ENCODE peak calls at places on chromosomes 13 and 19, in five cellular contexts. V is T-helper 1 cell, R is ascending aorta, T is iPS DF 6.9, Z is T follicular helper cell. L is an unnamed sample.

GRCh38 chr19:30856376-30856775 is 484.2 kb downstream of the ZNF536 start:
- DNase-seq in Z (no peak), V (no peak), T (no peak), R (no peak), L (no peak)

GRCh38 chr13:110457361-110457760 is 104.2 kb downstream of the RAB20 start:
- DNase-seq in Z (no peak), T (no peak), V (no peak), R (no peak), L (no peak)

GRCh38 chr13:30341815-30342570 is 34.6 kb upstream of the KATNAL1 start:
- DNase-seq in V (no peak), Z (no peak), T (no peak), R (peak; percentile 94), L (no peak)

GRCh38 chr13:72839831-72840426 is 58.0 kb downstream of the PIBF1 start:
- DNase-seq in V (peak; percentile 12), R (no peak), T (peak; percentile 45), Z (no peak), L (peak; percentile 7)

GRCh38 chr13:50082426-50083283 is 67.4 kb downstream of the KCNRG start:
- DNase-seq in T (peak; percentile 39), R (peak; percentile 76), Z (peak; percentile 64), V (peak; percentile 66), L (peak; percentile 89)

GRCh38 chr19:5953680-5954213 is 24.2 kb downstream of the RANBP3 start:
- DNase-seq in V (no peak), R (no peak), Z (no peak), T (no peak), L (no peak)

GRCh38 chr19:46603752-46604241 is 2.7 kb downstream of the CALM3 start:
- DNase-seq in T (no peak), V (no peak), Z (no peak), R (peak; percentile 61), L (no peak)

GRCh38 chr13:35164324-35164932 is 222.4 kb downstream of the NBEA start:
- DNase-seq in T (no peak), Z (no peak), R (no peak), V (no peak), L (peak; percentile 24)

GRCh38 chr13:21596722-21597121 is 7.2 kb downstream of the MICU2 start:
- DNase-seq in Z (no peak), R (no peak), V (no peak), T (no peak), L (no peak)

GRCh38 chr19:46036745-46037126 is 4.1 kb downstream of the IGFL4 start:
- DNase-seq in V (no peak), Z (no peak), R (no peak), T (no peak), L (no peak)

GRCh38 chr13:24032674-24033073 is 127.8 kb upstream of the SPATA13 start:
- DNase-seq in Z (no peak), R (peak; percentile 19), V (no peak), T (no peak), L (no peak)

GRCh38 chr19:40225440-40226305 is 816 bp downstream of the CCNP start:
- DNase-seq in T (no peak), V (no peak), R (no peak), Z (no peak), L (no peak)

GRCh38 chr13:40666905-40667621 is 622 bp upstream of the FOXO1 start:
- DNase-seq in V (peak; percentile 27), T (no peak), R (peak; percentile 79), Z (no peak), L (no peak)

GRCh38 chr13:96091164-96091931 is 1.4 kb downstream of the HS6ST3 start:
- DNase-seq in T (no peak), V (no peak), Z (no peak), R (no peak), L (no peak)